ENCODE peak calls at places on chromosomes 12 and 14, in seven cellular contexts. E is WERI-Rb-1, X is body of pancreas, Z is NB4, J is OCI-LY7, P is MM.1S, S is A549. Y is an unnamed sample.

GRCh38 chr12:105418232-105418631 is 87.7 kb downstream of the C12orf75 start:
- DNase-seq in E (no peak), X (no peak), Z (no peak), J (no peak), P (no peak), S (peak), Y (no peak)

GRCh38 chr12:85157023-85157626 is 121.0 kb downstream of the LRRIQ1 start:
- DNase-seq in E (no peak), X (no peak), Z (no peak), J (no peak), P (no peak), S (peak), Y (no peak)

GRCh38 chr14:102998393-102998792 is 59.0 kb downstream of the CDC42BPB start:
- DNase-seq in E (no peak), X (no peak), Z (peak), J (no peak), P (no peak), S (no peak), Y (no peak)

GRCh38 chr12:46585854-46586621 is 213.5 kb upstream of the SLC38A2 start:
- DNase-seq in E (no peak), X (peak), Z (peak), J (peak), P (peak), S (peak), Y (no peak)

GRCh38 chr14:104768437-104769323 is 15.7 kb downstream of the SIVA1 start:
- DNase-seq in E (peak), X (peak), Z (peak), J (peak), P (peak), S (peak), Y (no peak)

GRCh38 chr14:68785817-68786490 is 6.9 kb downstream of the ZFP36L1 start:
- DNase-seq in E (no peak), X (peak), Z (no peak), J (no peak), P (no peak), S (peak), Y (no peak)

GRCh38 chr12:41850046-41850445 is 294.6 kb downstream of the GXYLT1 start:
- DNase-seq in E (no peak), X (no peak), Z (no peak), J (no peak), P (no peak), S (no peak), Y (no peak)

GRCh38 chr12:50085615-50085928 is 430 bp downstream of the SMARCD1 start:
- DNase-seq in E (no peak), X (no peak), Z (no peak), J (peak), P (no peak), S (no peak), Y (no peak)

GRCh38 chr14:104264495-104265265 is 126.3 kb downstream of the KIF26A start:
- DNase-seq in E (no peak), X (peak), Z (no peak), J (no peak), P (no peak), S (no peak), Y (no peak)

GRCh38 chr14:65792208-65792905 is 379.8 kb downstream of the FUT8 start:
- DNase-seq in E (no peak), X (no peak), Z (no peak), J (no peak), P (no peak), S (peak), Y (no peak)

GRCh38 chr14:61560323-61560722 is 135.0 kb upstream of the HIF1A start:
- DNase-seq in E (no peak), X (no peak), Z (no peak), J (no peak), P (no peak), S (peak), Y (no peak)

GRCh38 chr12:120766569-120766965 is 40.9 kb downstream of the ACADS start:
- DNase-seq in E (no peak), X (no peak), Z (no peak), J (no peak), P (no peak), S (no peak), Y (no peak)

GRCh38 chr14:66508846-66509621 is 1.1 kb downstream of the GPHN start:
- DNase-seq in E (peak), X (peak), Z (peak), J (no peak), P (peak), S (peak), Y (no peak)

GRCh38 chr12:102216086-102216691 is 18.6 kb upstream of the PMCH start:
- DNase-seq in E (no peak), X (no peak), Z (peak), J (no peak), P (no peak), S (peak), Y (no peak)

GRCh38 chr14:99537399-99537798 is 56.2 kb downstream of the CCNK start:
- DNase-seq in E (no peak), X (peak), Z (no peak), J (no peak), P (no peak), S (peak), Y (no peak)

GRCh38 chr12:43332977-43333649 is 218.9 kb downstream of the ADAMTS20 start:
- DNase-seq in E (no peak), X (no peak), Z (no peak), J (no peak), P (no peak), S (no peak), Y (no peak)

GRCh38 chr14:76908834-76909233 is 82.6 kb downstream of the LRRC74A start:
- DNase-seq in E (no peak), X (no peak), Z (peak), J (peak), P (peak), S (peak), Y (no peak)

GRCh38 chr14:103775506-103775905 is 59.9 kb downstream of the ZFYVE21 start:
- DNase-seq in E (no peak), X (no peak), Z (no peak), J (no peak), P (no peak), S (no peak), Y (peak)

GRCh38 chr12:32737715-32738114 is 18.0 kb downstream of the YARS2 start:
- DNase-seq in E (peak), X (no peak), Z (no peak), J (no peak), P (no peak), S (no peak), Y (no peak)

GRCh38 chr12:120453977-120454376 is 7.7 kb downstream of the GATC start:
- DNase-seq in E (no peak), X (no peak), Z (peak), J (peak), P (peak), S (peak), Y (no peak)

GRCh38 chr12:89768586-89769482 is 60.2 kb upstream of the ATP2B1 start:
- DNase-seq in E (no peak), X (no peak), Z (peak), J (no peak), P (no peak), S (peak), Y (no peak)

GRCh38 chr14:79369359-79370332 is 841.7 kb downstream of the DIO2 start:
- DNase-seq in E (no peak), X (peak), Z (peak), J (no peak), P (no peak), S (peak), Y (no peak)

GRCh38 chr14:68784298-68784910 is 8.5 kb downstream of the ZFP36L1 start:
- DNase-seq in E (no peak), X (peak), Z (no peak), J (no peak), P (no peak), S (peak), Y (no peak)

GRCh38 chr12:118035194-118036041 is 18.9 kb downstream of the RFC5 start:
- DNase-seq in E (peak), X (no peak), Z (no peak), J (no peak), P (peak), S (peak), Y (no peak)

GRCh38 chr12:15856097-15856982 is 25.8 kb upstream of the STRAP start:
- DNase-seq in E (peak), X (peak), Z (peak), J (peak), P (peak), S (peak), Y (peak)

GRCh38 chr12:65184858-65185229 is 15.5 kb downstream of the LEMD3 start:
- DNase-seq in E (no peak), X (no peak), Z (no peak), J (no peak), P (no peak), S (no peak), Y (no peak)

GRCh38 chr14:56390859-56391258 is 188.7 kb upstream of the TMEM260 start:
- DNase-seq in E (no peak), X (no peak), Z (peak), J (no peak), P (no peak), S (peak), Y (no peak)

DNA sequence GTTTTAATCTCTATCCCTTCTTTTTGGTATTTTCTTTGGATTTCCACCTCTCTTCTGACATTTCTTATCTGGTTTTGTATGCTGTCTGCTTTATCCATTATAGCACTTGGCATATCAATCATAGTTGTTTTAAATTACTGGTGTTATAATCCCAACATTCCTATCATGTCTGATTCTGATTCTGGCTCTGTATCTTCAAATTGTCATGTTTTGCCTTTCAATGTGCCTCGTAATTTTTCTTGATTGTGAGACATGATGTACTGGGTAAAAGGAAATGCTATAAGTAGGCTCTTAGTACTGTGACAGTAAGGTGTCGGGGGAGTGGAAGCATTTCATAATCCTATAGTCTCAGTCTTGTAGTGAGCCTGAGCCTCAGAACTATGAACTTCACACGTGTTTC is 729.3 kb upstream of the NOVA1 start:
- DNase-seq in E (no peak), X (no peak), Z (no peak), J (no peak), P (no peak), S (no peak), Y (no peak)
- H3K4me3 ChIP-seq in E (no peak), X (no peak), Z (no peak), J (no peak), P (no peak), S (no peak), Y (no peak)

GRCh38 chr12:108888031-108888430 is 8.1 kb downstream of the DAO start:
- DNase-seq in E (no peak), X (peak), Z (no peak), J (no peak), P (no peak), S (no peak), Y (no peak)

GRCh38 chr12:108879615-108880254 is at the start of gene DAO:
- DNase-seq in E (peak), X (no peak), Z (no peak), J (no peak), P (no peak), S (no peak), Y (no peak)

GRCh38 chr12:108886873-108887629 is 7.2 kb downstream of the DAO start:
- DNase-seq in E (peak), X (no peak), Z (no peak), J (no peak), P (no peak), S (no peak), Y (no peak)

GRCh38 chr12:108881953-108882352 is 2.1 kb downstream of the DAO start:
- DNase-seq in E (peak), X (no peak), Z (no peak), J (no peak), P (no peak), S (no peak), Y (peak)

GRCh38 chr12:108884116-108885012 is 4.5 kb downstream of the DAO start:
- DNase-seq in E (peak), X (peak), Z (peak), J (peak), P (peak), S (peak), Y (peak)
- TF ChIP-seq CTCF in E (peak), X (peak), Z (peak), J (peak), P (peak), S (peak), Y (peak)

GRCh38 chr14:32080001-32080510 is 3.0 kb downstream of the ARHGAP5 start:
- DNase-seq in E (no peak), X (no peak), Z (no peak), J (no peak), P (no peak), S (no peak), Y (no peak)

GRCh38 chr14:32078030-32078793 is 1.1 kb downstream of the ARHGAP5 start:
- DNase-seq in E (peak), X (peak), Z (peak), J (peak), P (peak), S (peak), Y (no peak)

GRCh38 chr14:32077081-32078029 is at the start of gene ARHGAP5:
- DNase-seq in E (no peak), X (peak), Z (peak), J (peak), P (peak), S (peak), Y (no peak)

GRCh38 chr14:32076278-32077080 is 625 bp upstream of the ARHGAP5 start:
- DNase-seq in E (peak), X (peak), Z (peak), J (peak), P (peak), S (peak), Y (peak)

DNA sequence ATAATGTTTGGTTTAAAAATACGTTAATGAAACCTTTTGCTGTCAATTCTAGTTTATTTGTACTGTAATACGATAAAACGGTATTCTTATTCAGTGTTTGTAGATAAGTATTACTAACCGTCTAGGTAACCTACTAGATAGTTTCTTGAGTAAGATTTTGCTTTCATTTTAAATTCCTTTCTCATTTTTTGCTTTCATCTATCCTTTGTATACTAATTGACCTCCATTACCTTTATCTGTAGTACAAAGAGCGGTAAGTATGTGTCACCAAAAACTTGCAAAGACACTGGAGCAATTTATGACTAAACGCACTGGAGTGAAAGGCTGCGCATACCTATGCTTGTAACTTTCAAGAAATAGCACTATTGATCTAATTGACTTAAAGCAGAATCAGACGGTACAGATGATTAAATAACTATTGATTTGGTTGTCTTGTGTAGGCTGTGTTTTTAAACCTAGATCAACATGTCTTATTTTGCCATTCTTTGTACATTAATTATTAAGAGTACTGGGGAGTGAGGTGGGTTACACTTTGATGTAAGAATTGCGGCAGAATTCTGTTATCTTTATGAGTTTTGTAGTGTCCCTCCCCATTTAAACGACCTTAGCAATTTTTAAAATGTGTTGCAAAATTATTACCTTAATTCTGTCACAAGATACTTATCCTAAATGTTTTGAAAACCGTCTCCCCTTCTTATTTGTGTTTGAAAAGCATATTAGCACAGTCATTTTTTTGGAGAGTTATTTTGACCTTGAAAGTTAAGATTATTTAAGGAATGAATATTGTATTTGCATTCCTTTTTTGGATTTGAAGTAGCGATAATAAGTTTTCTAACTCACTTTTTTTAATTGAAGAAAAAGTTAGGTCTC is 1.9 kb downstream of the ARHGAP5 start:
- DNase-seq in E (no peak), X (no peak), Z (no peak), J (no peak), P (no peak), S (peak), Y (no peak)
- H3K4me3 ChIP-seq in E (peak), X (no peak), Z (peak), J (peak), P (peak), S (peak), Y (peak)

GRCh38 chr12:95763809-95764253 is 26.7 kb downstream of the NTN4 start:
- DNase-seq in E (no peak), X (peak), Z (peak), J (no peak), P (no peak), S (peak), Y (no peak)
- TF ChIP-seq CTCF in E (no peak), X (no peak), Z (no peak), J (no peak), P (no peak), S (no peak), Y (no peak)

DNA sequence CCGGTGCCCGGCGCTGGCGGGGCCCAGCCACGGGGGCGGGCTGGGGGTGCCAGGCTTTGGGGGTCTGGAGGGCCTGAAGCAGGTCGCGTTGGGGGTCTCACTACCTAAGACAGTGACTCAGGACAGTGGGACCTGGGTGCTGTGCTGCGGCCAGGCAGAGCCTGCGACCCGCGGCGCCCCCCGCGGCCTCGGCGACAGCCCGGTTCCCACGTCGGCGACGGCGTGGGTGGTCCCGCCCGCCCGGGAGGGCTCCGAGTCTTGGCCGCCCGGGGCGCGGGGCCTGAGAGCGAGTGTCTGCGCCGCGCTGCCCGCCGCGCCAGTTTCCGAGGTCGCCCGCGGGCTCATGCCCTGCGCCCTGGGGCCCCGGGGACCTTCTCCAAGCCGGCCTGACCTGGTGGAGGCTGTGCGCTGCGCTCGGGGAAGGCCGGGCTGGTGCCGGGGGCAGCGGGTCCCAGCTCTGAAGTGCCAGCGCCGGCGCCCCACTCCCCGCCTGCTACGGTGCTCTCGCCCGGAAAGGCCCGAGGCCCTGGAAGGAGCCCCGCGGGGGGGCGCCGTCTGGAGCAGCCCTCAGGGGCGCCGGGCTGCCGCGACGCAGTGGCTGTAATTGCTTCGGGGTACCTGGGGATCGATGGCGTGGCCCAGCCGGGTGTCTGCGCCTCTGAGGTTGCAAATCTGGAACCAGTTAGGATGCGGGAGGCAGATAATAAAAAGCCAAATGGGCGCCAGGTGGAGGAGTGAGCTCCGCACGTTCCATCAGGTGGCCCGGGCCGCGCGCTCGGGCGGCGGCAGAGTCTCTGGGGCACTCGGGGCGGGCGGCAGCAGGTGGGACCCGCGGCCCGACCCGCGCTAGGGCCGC is 102.5 kb upstream of the DIO3 start:
- DNase-seq in E (no peak), X (no peak), Z (no peak), J (no peak), P (no peak), S (no peak), Y (no peak)
- H3K4me3 ChIP-seq in E (no peak), X (peak), Z (no peak), J (no peak), P (no peak), S (no peak), Y (no peak)